ENCODE peak calls at places on chromosomes 6 and 20, in four cellular contexts. One of them, this sample, is unnamed.

GRCh38 chr6:45196121-45196520 is 132.0 kb upstream of the RUNX2 start:
- ATAC-seq in K562: no peak
- ATAC-seq in HepG2: no peak
- ATAC-seq in A549: no peak
- ATAC-seq in this sample: no peak

GRCh38 chr6:98634569-98634968 is 199.8 kb upstream of the POU3F2 start:
- ATAC-seq in K562: no peak
- ATAC-seq in A549: no peak
- ATAC-seq in HepG2: no peak
- ATAC-seq in this sample: no peak

GRCh38 chr20:62353289-62354030 is 13.7 kb downstream of the LAMA5 start:
- ATAC-seq in HepG2: peak; percentile 57
- ATAC-seq in K562: no peak
- ATAC-seq in A549: no peak
- ATAC-seq in this sample: no peak

GRCh38 chr6:84333827-84334226 is 106.4 kb upstream of the CEP162 start:
- ATAC-seq in A549: no peak
- ATAC-seq in HepG2: no peak
- ATAC-seq in K562: no peak
- ATAC-seq in this sample: no peak

GRCh38 chr6:29520232-29520631 is 32.5 kb upstream of the MAS1L start:
- ATAC-seq in A549: no peak
- ATAC-seq in K562: no peak
- ATAC-seq in HepG2: no peak
- ATAC-seq in this sample: no peak

GRCh38 chr6:72182337-72183246 is 296.2 kb downstream of the RIMS1 start:
- ATAC-seq in HepG2: no peak
- ATAC-seq in A549: peak; percentile 70
- ATAC-seq in K562: peak; percentile 29
- ATAC-seq in this sample: peak; percentile 58

GRCh38 chr6:137791281-137792159 is 75.5 kb upstream of the TNFAIP3 start:
- ATAC-seq in K562: no peak
- ATAC-seq in A549: no peak
- ATAC-seq in HepG2: no peak
- ATAC-seq in this sample: no peak

GRCh38 chr6:130843575-130844320 is 16.5 kb downstream of the SMLR1 start:
- ATAC-seq in K562: peak; percentile 85
- ATAC-seq in HepG2: peak; percentile 79
- ATAC-seq in A549: peak; percentile 68
- ATAC-seq in this sample: no peak

GRCh38 chr6:142932788-142933362 is 12.1 kb downstream of the HIVEP2 start:
- ATAC-seq in A549: no peak
- ATAC-seq in K562: no peak
- ATAC-seq in HepG2: no peak
- ATAC-seq in this sample: no peak

GRCh38 chr6:139530551-139530950 is 156.1 kb upstream of the CITED2 start:
- ATAC-seq in HepG2: no peak
- ATAC-seq in A549: no peak
- ATAC-seq in K562: no peak
- ATAC-seq in this sample: no peak

GRCh38 chr6:82331031-82331773 is 32.4 kb upstream of the TPBG start:
- ATAC-seq in A549: peak; percentile 92
- ATAC-seq in HepG2: peak; percentile 31
- ATAC-seq in K562: peak; percentile 44
- ATAC-seq in this sample: peak; percentile 36

GRCh38 chr6:169677096-169677495 is 24.7 kb downstream of the WDR27 start:
- ATAC-seq in HepG2: no peak
- ATAC-seq in K562: no peak
- ATAC-seq in A549: no peak
- ATAC-seq in this sample: no peak

GRCh38 chr6:29129326-29130012 is 21.6 kb downstream of the OR2J3 start:
- ATAC-seq in A549: no peak
- ATAC-seq in K562: no peak
- ATAC-seq in HepG2: peak; percentile 52
- ATAC-seq in this sample: no peak

GRCh38 chr6:107956586-107957164 is 1.3 kb downstream of the SEC63 start:
- ATAC-seq in HepG2: no peak
- ATAC-seq in K562: peak; percentile 7
- ATAC-seq in A549: no peak
- ATAC-seq in this sample: no peak

GRCh38 chr6:72760130-72760793 is 138.4 kb downstream of the KCNQ5 start:
- ATAC-seq in A549: no peak
- ATAC-seq in HepG2: no peak
- ATAC-seq in K562: no peak
- ATAC-seq in this sample: no peak

GRCh38 chr6:155694429-155694795 is 238.8 kb upstream of the NOX3 start:
- ATAC-seq in A549: no peak
- ATAC-seq in HepG2: no peak
- ATAC-seq in K562: no peak
- ATAC-seq in this sample: no peak

GRCh38 chr6:83429857-83430605 is 820 bp downstream of the ME1 start:
- ATAC-seq in A549: peak; percentile 60
- ATAC-seq in HepG2: no peak
- ATAC-seq in K562: peak; percentile 53
- ATAC-seq in this sample: no peak

GRCh38 chr6:109516929-109517328 is 33.9 kb upstream of the ZBTB24 start:
- ATAC-seq in A549: no peak
- ATAC-seq in HepG2: no peak
- ATAC-seq in K562: no peak
- ATAC-seq in this sample: no peak

GRCh38 chr20:19932170-19932667 is 84.9 kb upstream of the NAA20 start:
- ATAC-seq in HepG2: no peak
- ATAC-seq in A549: no peak
- ATAC-seq in K562: no peak
- ATAC-seq in this sample: peak; percentile 68

GRCh38 chr6:13242590-13242989 is 85.7 kb downstream of the TBC1D7 start:
- ATAC-seq in K562: no peak
- ATAC-seq in A549: no peak
- ATAC-seq in HepG2: no peak
- ATAC-seq in this sample: no peak

GRCh38 chr6:145865175-145865574 is 50.6 kb upstream of the FBXO30 start:
- ATAC-seq in A549: no peak
- ATAC-seq in HepG2: no peak
- ATAC-seq in K562: no peak
- ATAC-seq in this sample: no peak

GRCh38 chr6:124823240-124824105 is 138.8 kb upstream of the RNF217 start:
- ATAC-seq in A549: no peak
- ATAC-seq in HepG2: peak; percentile 36
- ATAC-seq in K562: no peak
- ATAC-seq in this sample: no peak

GRCh38 chr20:56465997-56466396 is 2.4 kb upstream of the RTF2 start:
- ATAC-seq in HepG2: no peak
- ATAC-seq in A549: no peak
- ATAC-seq in K562: no peak
- ATAC-seq in this sample: no peak

DNA sequence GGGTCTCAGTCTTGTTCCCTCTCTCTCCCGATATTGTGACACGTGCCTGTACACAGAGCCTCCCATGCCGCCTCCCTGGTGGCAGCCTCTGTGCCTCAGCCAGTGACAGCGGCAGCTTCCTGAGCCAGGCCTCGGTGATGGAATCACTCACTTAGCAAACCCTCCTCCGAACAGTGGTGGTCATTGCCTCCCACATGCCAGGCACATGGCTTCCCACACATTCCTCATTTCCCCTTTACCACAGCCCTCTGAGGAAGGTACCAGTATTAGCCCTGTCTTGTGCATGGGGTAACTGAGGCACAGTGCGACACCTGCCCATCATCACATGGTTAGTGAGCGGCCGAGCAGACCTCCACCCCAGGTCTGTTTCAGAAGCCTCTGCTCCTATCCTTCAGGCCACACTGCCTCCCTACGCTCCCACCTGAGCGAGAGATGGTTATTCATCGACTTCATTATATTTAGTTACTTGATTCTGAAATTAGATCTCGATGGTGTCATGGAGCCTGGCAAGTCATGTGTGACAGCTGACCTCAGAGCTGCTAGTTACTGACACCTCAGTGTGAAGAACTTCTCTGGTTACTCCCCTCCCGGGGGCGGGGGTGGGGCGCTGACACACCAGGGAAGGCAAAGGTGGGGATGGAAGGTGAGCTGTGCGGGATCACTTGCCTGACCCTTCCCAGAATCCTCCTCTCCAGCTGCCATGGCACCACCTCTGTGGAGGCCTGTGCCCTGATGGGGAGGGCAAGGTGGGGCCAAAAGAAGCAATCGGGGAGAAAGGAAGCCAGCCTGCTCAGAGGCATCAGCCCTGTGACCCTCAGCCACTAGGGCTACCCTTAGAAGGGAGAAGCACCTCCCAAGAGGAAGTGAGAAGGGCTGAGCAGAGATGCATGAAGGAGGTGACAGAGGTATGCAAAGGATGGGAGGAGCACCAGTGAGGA is 17.9 kb downstream of the MDGA1 start:
- ATAC-seq in HepG2: no peak
- ATAC-seq in K562: no peak
- ATAC-seq in A549: no peak
- ATAC-seq in this sample: no peak
- TF ChIP-seq EP300 in HepG2: no peak
- TF ChIP-seq EP300 in K562: no peak
- TF ChIP-seq EP300 in A549: no peak
- TF ChIP-seq EP300 in this sample: no peak

GRCh38 chr6:6715465-6715864 is 126.9 kb downstream of the LY86 start:
- ATAC-seq in K562: no peak
- ATAC-seq in A549: no peak
- ATAC-seq in HepG2: no peak
- ATAC-seq in this sample: no peak

GRCh38 chr6:6717008-6717763 is 128.7 kb downstream of the LY86 start:
- ATAC-seq in K562: no peak
- ATAC-seq in HepG2: no peak
- ATAC-seq in A549: no peak
- ATAC-seq in this sample: no peak

GRCh38 chr6:6714498-6715360 is 126.2 kb downstream of the LY86 start:
- ATAC-seq in A549: no peak
- ATAC-seq in K562: no peak
- ATAC-seq in HepG2: no peak
- ATAC-seq in this sample: no peak

GRCh38 chr6:6721606-6722005 is 133.1 kb downstream of the LY86 start:
- ATAC-seq in HepG2: no peak
- ATAC-seq in A549: no peak
- ATAC-seq in K562: no peak
- ATAC-seq in this sample: no peak

GRCh38 chr6:6717953-6718352 is 129.4 kb downstream of the LY86 start:
- ATAC-seq in K562: no peak
- ATAC-seq in A549: no peak
- ATAC-seq in HepG2: no peak
- ATAC-seq in this sample: peak; percentile 77
- H3K4me1 ChIP-seq in K562: peaks cover 7% of the 10 kb centered on the region
- H3K4me1 ChIP-seq in A549: peaks cover 7% of the 10 kb centered on the region
- H3K4me1 ChIP-seq in HepG2: peaks cover 9% of the 10 kb centered on the region
- H3K4me1 ChIP-seq in this sample: no peaks in the 10 kb centered on the region

DNA sequence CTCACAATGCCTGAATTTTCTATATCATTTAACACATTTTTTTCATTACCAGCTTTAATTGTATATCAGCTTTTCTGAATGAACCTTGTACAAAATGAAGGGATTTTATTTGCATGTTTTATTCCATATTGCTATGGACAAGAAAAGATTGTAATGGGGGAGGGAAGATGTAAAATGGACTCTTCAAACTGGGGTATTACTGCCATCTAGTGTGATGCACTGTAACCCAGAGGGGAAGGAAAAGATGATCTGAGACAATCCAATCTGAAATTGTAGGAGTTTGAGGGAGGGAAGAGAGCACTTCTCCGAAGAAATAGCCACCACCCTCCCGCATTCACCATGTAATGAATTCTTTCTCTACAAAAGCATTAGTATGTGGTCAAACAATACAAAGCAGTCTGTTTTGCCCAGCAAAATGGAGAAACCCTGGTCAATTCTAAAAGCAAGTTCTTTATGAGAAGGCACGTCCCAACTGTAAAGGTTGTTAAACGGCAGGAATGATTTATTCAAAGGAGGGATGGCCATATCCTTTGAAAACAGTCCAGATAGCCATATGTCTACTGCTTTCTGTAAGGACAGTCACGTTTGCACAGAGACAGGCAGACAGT is 679.5 kb upstream of the NRSN1 start:
- ATAC-seq in A549: no peak
- ATAC-seq in HepG2: no peak
- ATAC-seq in K562: no peak
- ATAC-seq in this sample: no peak
- TF ChIP-seq EP300 in A549: no peak
- TF ChIP-seq EP300 in HepG2: no peak
- TF ChIP-seq EP300 in K562: no peak
- TF ChIP-seq EP300 in this sample: no peak

GRCh38 chr20:23637282-23638221 is at the start of gene CST3:
- ATAC-seq in HepG2: peak; percentile 70
- ATAC-seq in K562: peak; percentile 93
- ATAC-seq in A549: peak; percentile 85
- ATAC-seq in this sample: peak; percentile 83
- H3K4me1 ChIP-seq in HepG2: peaks cover 89% of the 10 kb centered on the region
- H3K4me1 ChIP-seq in K562: peaks cover 6% of the 10 kb centered on the region
- H3K4me1 ChIP-seq in A549: peaks cover 15% of the 10 kb centered on the region
- H3K4me1 ChIP-seq in this sample: peaks cover 24% of the 10 kb centered on the region